ENCODE peak calls at places on chromosomes 6 and 20, in five cellular contexts. Y, C, W, I and Z are unnamed samples.

GRCh38 chr20:19277381-19277780 is 64.9 kb downstream of the SLC24A3 start:
- DNase-seq in W (no peak), C (no peak), I (no peak), Y (no peak), Z (no peak)

GRCh38 chr6:112563368-112563767 is 216.2 kb downstream of the RFPL4B start:
- DNase-seq in I (no peak), Y (no peak), C (peak), W (no peak), Z (peak)

GRCh38 chr20:32987044-32987825 is 17.0 kb downstream of the SUN5 start:
- DNase-seq in Y (no peak), I (no peak), W (no peak), C (no peak), Z (no peak)

GRCh38 chr6:52213127-52213526 is 27.0 kb downstream of the IL17A start:
- DNase-seq in W (no peak), C (no peak), I (no peak), Y (no peak), Z (no peak)

GRCh38 chr6:45430590-45431202 is 53.0 kb upstream of the SUPT3H start:
- DNase-seq in W (no peak), C (no peak), Y (no peak), I (no peak), Z (no peak)

GRCh38 chr6:137977206-137977605 is 110.1 kb downstream of the TNFAIP3 start:
- DNase-seq in I (no peak), W (no peak), C (no peak), Y (no peak), Z (no peak)

GRCh38 chr20:62511915-62512610 is 36.3 kb upstream of the GATA5 start:
- DNase-seq in I (no peak), C (no peak), Y (no peak), W (no peak), Z (no peak)

GRCh38 chr6:139996253-139996834 is 621.9 kb upstream of the CITED2 start:
- DNase-seq in C (no peak), Y (no peak), I (no peak), W (peak), Z (no peak)

GRCh38 chr20:62190639-62191411 is 8.0 kb downstream of the MTG2 start:
- DNase-seq in I (no peak), C (no peak), W (no peak), Y (no peak), Z (no peak)